ENCODE peak calls at places on chromosomes 2 and 18, in nine cellular contexts. One of them, this sample, is unnamed.

GRCh38 chr2:207682557-207682956 is 28.9 kb upstream of the CCNYL1 start:
- DNase-seq in GM23248: no peak
- DNase-seq in psoas muscle: no peak
- DNase-seq in A549: no peak
- DNase-seq in lung: no peak
- DNase-seq in OCI-LY7: no peak
- DNase-seq in WERI-Rb-1: no peak
- DNase-seq in left ventricle myocardium inferior: no peak
- DNase-seq in kidney: no peak
- DNase-seq in this sample: no peak

GRCh38 chr18:7584646-7585271 is 17.6 kb downstream of the PTPRM start:
- DNase-seq in psoas muscle: no peak
- DNase-seq in GM23248: no peak
- DNase-seq in OCI-LY7: no peak
- DNase-seq in left ventricle myocardium inferior: no peak
- DNase-seq in A549: no peak
- DNase-seq in lung: no peak
- DNase-seq in kidney: peak; percentile 27
- DNase-seq in WERI-Rb-1: no peak
- DNase-seq in this sample: no peak

GRCh38 chr2:202049092-202049728 is 15.6 kb downstream of the FZD7 start:
- DNase-seq in GM23248: no peak
- DNase-seq in lung: no peak
- DNase-seq in A549: no peak
- DNase-seq in OCI-LY7: no peak
- DNase-seq in WERI-Rb-1: no peak
- DNase-seq in left ventricle myocardium inferior: no peak
- DNase-seq in psoas muscle: no peak
- DNase-seq in kidney: no peak
- DNase-seq in this sample: no peak

GRCh38 chr2:97953867-97954266 is 41.9 kb downstream of the TMEM131 start:
- DNase-seq in left ventricle myocardium inferior: no peak
- DNase-seq in kidney: no peak
- DNase-seq in psoas muscle: no peak
- DNase-seq in OCI-LY7: no peak
- DNase-seq in lung: no peak
- DNase-seq in GM23248: no peak
- DNase-seq in A549: no peak
- DNase-seq in WERI-Rb-1: no peak
- DNase-seq in this sample: no peak

GRCh38 chr2:58571181-58571852 is 330.2 kb upstream of the FANCL start:
- DNase-seq in lung: peak; percentile 33
- DNase-seq in A549: peak; percentile 87
- DNase-seq in WERI-Rb-1: peak; percentile 80
- DNase-seq in GM23248: peak; percentile 85
- DNase-seq in kidney: no peak
- DNase-seq in psoas muscle: no peak
- DNase-seq in left ventricle myocardium inferior: no peak
- DNase-seq in OCI-LY7: peak; percentile 43
- DNase-seq in this sample: no peak

GRCh38 chr18:57959278-57959677 is 84.7 kb upstream of the NEDD4L start:
- DNase-seq in lung: peak; percentile 39
- DNase-seq in OCI-LY7: peak; percentile 21
- DNase-seq in psoas muscle: no peak
- DNase-seq in A549: peak; percentile 80
- DNase-seq in left ventricle myocardium inferior: no peak
- DNase-seq in GM23248: peak; percentile 78
- DNase-seq in kidney: no peak
- DNase-seq in WERI-Rb-1: peak; percentile 65
- DNase-seq in this sample: no peak

GRCh38 chr2:90069290-90069894 is 1377.9 kb downstream of the RPIA start:
- DNase-seq in WERI-Rb-1: peak; percentile 45
- DNase-seq in psoas muscle: peak; percentile 49
- DNase-seq in A549: peak; percentile 42
- DNase-seq in lung: no peak
- DNase-seq in GM23248: peak; percentile 66
- DNase-seq in OCI-LY7: peak; percentile 76
- DNase-seq in left ventricle myocardium inferior: no peak
- DNase-seq in kidney: peak; percentile 55
- DNase-seq in this sample: no peak

GRCh38 chr18:49875783-49876182 is 62.5 kb upstream of the ACAA2 start:
- DNase-seq in kidney: no peak
- DNase-seq in OCI-LY7: no peak
- DNase-seq in psoas muscle: no peak
- DNase-seq in GM23248: no peak
- DNase-seq in lung: no peak
- DNase-seq in A549: no peak
- DNase-seq in left ventricle myocardium inferior: no peak
- DNase-seq in WERI-Rb-1: no peak
- DNase-seq in this sample: no peak

GRCh38 chr2:138689705-138690104 is 90.5 kb downstream of the NXPH2 start:
- DNase-seq in lung: no peak
- DNase-seq in kidney: no peak
- DNase-seq in left ventricle myocardium inferior: no peak
- DNase-seq in A549: no peak
- DNase-seq in GM23248: no peak
- DNase-seq in WERI-Rb-1: no peak
- DNase-seq in OCI-LY7: no peak
- DNase-seq in psoas muscle: no peak
- DNase-seq in this sample: no peak

GRCh38 chr2:241025639-241026038 is 27.2 kb downstream of the SNED1 start:
- DNase-seq in GM23248: peak; percentile 43
- DNase-seq in OCI-LY7: no peak
- DNase-seq in psoas muscle: no peak
- DNase-seq in A549: no peak
- DNase-seq in lung: no peak
- DNase-seq in kidney: no peak
- DNase-seq in left ventricle myocardium inferior: no peak
- DNase-seq in WERI-Rb-1: no peak
- DNase-seq in this sample: no peak

GRCh38 chr2:183035954-183036669 is 2.1 kb downstream of the NCKAP1 start:
- DNase-seq in lung: no peak
- DNase-seq in A549: no peak
- DNase-seq in left ventricle myocardium inferior: no peak
- DNase-seq in WERI-Rb-1: no peak
- DNase-seq in OCI-LY7: peak; percentile 63
- DNase-seq in GM23248: no peak
- DNase-seq in psoas muscle: no peak
- DNase-seq in kidney: no peak
- DNase-seq in this sample: no peak

GRCh38 chr2:78654941-78655340 is 370.6 kb upstream of the REG3G start:
- DNase-seq in GM23248: no peak
- DNase-seq in kidney: peak; percentile 33
- DNase-seq in psoas muscle: no peak
- DNase-seq in A549: no peak
- DNase-seq in WERI-Rb-1: no peak
- DNase-seq in lung: no peak
- DNase-seq in left ventricle myocardium inferior: no peak
- DNase-seq in OCI-LY7: no peak
- DNase-seq in this sample: no peak

GRCh38 chr2:178474560-178474959 is 3.8 kb downstream of the FKBP7 start:
- DNase-seq in psoas muscle: no peak
- DNase-seq in GM23248: no peak
- DNase-seq in WERI-Rb-1: no peak
- DNase-seq in OCI-LY7: no peak
- DNase-seq in left ventricle myocardium inferior: no peak
- DNase-seq in A549: no peak
- DNase-seq in kidney: no peak
- DNase-seq in lung: no peak
- DNase-seq in this sample: no peak

GRCh38 chr2:196336715-196337617 is 165.6 kb upstream of the STK17B start:
- DNase-seq in A549: peak; percentile 29
- DNase-seq in lung: no peak
- DNase-seq in left ventricle myocardium inferior: no peak
- DNase-seq in psoas muscle: no peak
- DNase-seq in GM23248: peak; percentile 74
- DNase-seq in kidney: no peak
- DNase-seq in WERI-Rb-1: no peak
- DNase-seq in OCI-LY7: peak; percentile 49
- DNase-seq in this sample: peak; percentile 44

GRCh38 chr2:196263181-196263747 is 91.9 kb upstream of the STK17B start:
- DNase-seq in kidney: no peak
- DNase-seq in WERI-Rb-1: no peak
- DNase-seq in GM23248: no peak
- DNase-seq in psoas muscle: no peak
- DNase-seq in left ventricle myocardium inferior: no peak
- DNase-seq in A549: no peak
- DNase-seq in lung: no peak
- DNase-seq in OCI-LY7: peak; percentile 72
- DNase-seq in this sample: peak; percentile 26

GRCh38 chr2:38345323-38346038 is 31.6 kb downstream of the ATL2 start:
- DNase-seq in kidney: no peak
- DNase-seq in A549: no peak
- DNase-seq in GM23248: no peak
- DNase-seq in OCI-LY7: no peak
- DNase-seq in psoas muscle: no peak
- DNase-seq in left ventricle myocardium inferior: no peak
- DNase-seq in WERI-Rb-1: no peak
- DNase-seq in lung: no peak
- DNase-seq in this sample: no peak

GRCh38 chr2:145123606-145124005 is 603.7 kb upstream of the ZEB2 start:
- DNase-seq in left ventricle myocardium inferior: peak; percentile 68
- DNase-seq in psoas muscle: no peak
- DNase-seq in lung: no peak
- DNase-seq in OCI-LY7: no peak
- DNase-seq in kidney: peak; percentile 84
- DNase-seq in A549: no peak
- DNase-seq in GM23248: no peak
- DNase-seq in WERI-Rb-1: peak; percentile 7
- DNase-seq in this sample: no peak
- H3K27ac ChIP-seq in left ventricle myocardium inferior: no peak overlapping the region
- H3K27ac ChIP-seq in psoas muscle: no peak overlapping the region
- H3K27ac ChIP-seq in lung: no peak overlapping the region
- H3K27ac ChIP-seq in OCI-LY7: no peak overlapping the region
- H3K27ac ChIP-seq in kidney: no peak overlapping the region
- H3K27ac ChIP-seq in A549: no peak overlapping the region
- H3K27ac ChIP-seq in GM23248: no peak overlapping the region
- H3K27ac ChIP-seq in WERI-Rb-1: no peak overlapping the region
- H3K27ac ChIP-seq in this sample: no peak overlapping the region

GRCh38 chr2:101795033-101795432 is 97.5 kb downstream of the MAP4K4 start:
- DNase-seq in lung: no peak
- DNase-seq in psoas muscle: no peak
- DNase-seq in OCI-LY7: no peak
- DNase-seq in left ventricle myocardium inferior: no peak
- DNase-seq in GM23248: peak; percentile 63
- DNase-seq in WERI-Rb-1: no peak
- DNase-seq in kidney: no peak
- DNase-seq in A549: no peak
- DNase-seq in this sample: no peak

GRCh38 chr2:101801496-101801895 is 104.0 kb downstream of the MAP4K4 start:
- DNase-seq in OCI-LY7: no peak
- DNase-seq in lung: no peak
- DNase-seq in kidney: no peak
- DNase-seq in GM23248: no peak
- DNase-seq in A549: no peak
- DNase-seq in left ventricle myocardium inferior: no peak
- DNase-seq in psoas muscle: no peak
- DNase-seq in WERI-Rb-1: no peak
- DNase-seq in this sample: no peak

GRCh38 chr2:101794141-101794540 is 96.6 kb downstream of the MAP4K4 start:
- DNase-seq in WERI-Rb-1: no peak
- DNase-seq in OCI-LY7: no peak
- DNase-seq in A549: no peak
- DNase-seq in left ventricle myocardium inferior: no peak
- DNase-seq in kidney: no peak
- DNase-seq in lung: no peak
- DNase-seq in psoas muscle: no peak
- DNase-seq in GM23248: no peak
- DNase-seq in this sample: no peak

GRCh38 chr2:101793277-101793969 is 95.9 kb downstream of the MAP4K4 start:
- DNase-seq in psoas muscle: no peak
- DNase-seq in A549: peak; percentile 30
- DNase-seq in OCI-LY7: no peak
- DNase-seq in lung: no peak
- DNase-seq in WERI-Rb-1: no peak
- DNase-seq in GM23248: peak; percentile 39
- DNase-seq in left ventricle myocardium inferior: no peak
- DNase-seq in kidney: no peak
- DNase-seq in this sample: no peak

GRCh38 chr2:101796825-101797600 is 99.5 kb downstream of the MAP4K4 start:
- DNase-seq in GM23248: no peak
- DNase-seq in psoas muscle: no peak
- DNase-seq in left ventricle myocardium inferior: no peak
- DNase-seq in WERI-Rb-1: no peak
- DNase-seq in A549: no peak
- DNase-seq in OCI-LY7: no peak
- DNase-seq in kidney: no peak
- DNase-seq in lung: no peak
- DNase-seq in this sample: no peak
- H3K27ac ChIP-seq in GM23248: no peak overlapping the region
- H3K27ac ChIP-seq in psoas muscle: no peak overlapping the region
- H3K27ac ChIP-seq in left ventricle myocardium inferior: peak overlapping the region; percentile 36
- H3K27ac ChIP-seq in WERI-Rb-1: no peak overlapping the region
- H3K27ac ChIP-seq in A549: no peak overlapping the region
- H3K27ac ChIP-seq in OCI-LY7: no peak overlapping the region
- H3K27ac ChIP-seq in kidney: no peak overlapping the region
- H3K27ac ChIP-seq in lung: no peak overlapping the region
- H3K27ac ChIP-seq in this sample: no peak overlapping the region

GRCh38 chr2:159084395-159085370 is 116.2 kb downstream of the TANC1 start:
- DNase-seq in kidney: no peak
- DNase-seq in left ventricle myocardium inferior: no peak
- DNase-seq in GM23248: peak; percentile 51
- DNase-seq in WERI-Rb-1: no peak
- DNase-seq in lung: no peak
- DNase-seq in A549: no peak
- DNase-seq in psoas muscle: no peak
- DNase-seq in OCI-LY7: no peak
- DNase-seq in this sample: no peak
- H3K27ac ChIP-seq in kidney: peak overlapping the region; percentile 25
- H3K27ac ChIP-seq in left ventricle myocardium inferior: peak overlapping the region; percentile 84
- H3K27ac ChIP-seq in GM23248: peak overlapping the region; percentile 43
- H3K27ac ChIP-seq in WERI-Rb-1: no peak overlapping the region
- H3K27ac ChIP-seq in lung: peak overlapping the region; percentile 77
- H3K27ac ChIP-seq in A549: no peak overlapping the region
- H3K27ac ChIP-seq in psoas muscle: no peak overlapping the region
- H3K27ac ChIP-seq in OCI-LY7: no peak overlapping the region
- H3K27ac ChIP-seq in this sample: no peak overlapping the region

DNA sequence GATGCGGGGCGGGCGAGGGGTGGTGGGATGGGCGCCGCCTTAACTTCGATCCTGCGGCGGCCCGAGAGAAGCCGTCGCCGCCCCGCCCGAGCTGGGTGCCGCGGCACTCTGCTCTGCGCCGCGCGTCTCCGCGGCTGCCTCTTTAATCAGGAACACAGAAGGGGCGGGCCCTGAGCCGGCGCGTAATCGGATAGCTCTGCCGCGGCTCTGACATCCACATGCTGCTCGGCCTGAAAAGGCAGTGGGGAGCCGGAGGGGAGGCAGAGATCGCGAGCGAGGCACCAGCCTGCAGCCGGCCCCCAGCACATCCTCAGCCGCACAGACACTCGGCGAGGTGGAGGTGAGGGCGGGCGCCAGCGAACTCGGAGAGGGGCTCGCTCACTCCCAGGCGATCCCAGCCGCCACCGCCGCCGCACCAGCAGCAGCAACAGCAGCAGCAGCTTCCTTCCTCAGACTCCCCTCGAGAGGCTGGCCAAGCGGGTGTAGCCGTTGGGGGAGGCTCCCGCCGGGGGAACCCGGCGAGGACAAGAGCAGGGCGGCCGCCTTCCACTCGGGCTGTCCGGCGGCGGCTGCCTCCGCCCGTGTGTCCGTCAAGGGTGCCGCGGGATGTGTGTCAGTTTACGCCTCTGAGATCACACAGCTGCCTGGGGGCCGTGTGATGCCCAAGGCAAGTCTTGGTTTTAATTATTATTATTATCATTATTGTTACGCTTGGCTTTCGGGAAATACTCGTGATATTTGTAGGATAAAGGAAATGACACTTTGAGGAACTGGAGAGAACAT is at the start of gene NRP2:
- DNase-seq in WERI-Rb-1: peak; percentile 87
- DNase-seq in A549: peak; percentile 86
- DNase-seq in GM23248: peak; percentile 91
- DNase-seq in psoas muscle: peak; percentile 81
- DNase-seq in kidney: peak; percentile 94
- DNase-seq in left ventricle myocardium inferior: peak; percentile 79
- DNase-seq in lung: peak; percentile 84
- DNase-seq in OCI-LY7: peak; percentile 77
- DNase-seq in this sample: no peak
- H3K27ac ChIP-seq in WERI-Rb-1: peak within 1 kb of the TSS; percentile 34
- H3K27ac ChIP-seq in A549: peak within 1 kb of the TSS; percentile 98
- H3K27ac ChIP-seq in GM23248: peak within 1 kb of the TSS; percentile 51
- H3K27ac ChIP-seq in psoas muscle: peak within 1 kb of the TSS; percentile 20
- H3K27ac ChIP-seq in kidney: peak within 1 kb of the TSS; percentile 79
- H3K27ac ChIP-seq in left ventricle myocardium inferior: peak within 1 kb of the TSS; percentile 84
- H3K27ac ChIP-seq in lung: peak within 1 kb of the TSS; percentile 96
- H3K27ac ChIP-seq in OCI-LY7: no peak within 1 kb of the TSS
- H3K27ac ChIP-seq in this sample: no peak within 1 kb of the TSS